ENCODE peak calls at places on chromosome 10, in seven cellular contexts. D is ELR; Y is stimulated activated CD8-positive, alpha-beta memory T cell treated with anti-CD3 and anti-CD28 coated beads, Interleukin-4, amount 100 ng/mL, for 4 hours; N is memory B cell; F is GM23338; H is astrocyte of the hippocampus; O is T-helper 9 cell. G is an unnamed sample.

GRCh38 chr10:58240531-58240930 is 27.2 kb downstream of the IPMK start:
- DNase-seq in D (peak), Y (no peak), N (no peak), H (peak), O (no peak), F (no peak), G (no peak)

GRCh38 chr10:86289577-86289868 is 77.1 kb downstream of the GRID1 start:
- DNase-seq in N (no peak), Y (no peak), H (no peak), F (no peak), O (no peak), D (no peak), G (no peak)

GRCh38 chr10:29041512-29042150 is 247.2 kb upstream of the LYZL1 start:
- DNase-seq in F (no peak), D (no peak), O (no peak), H (no peak), Y (no peak), N (no peak), G (no peak)

GRCh38 chr10:51706225-51706624 is 6.8 kb upstream of the CSTF2T start:
- DNase-seq in F (no peak), O (no peak), D (no peak), H (peak), Y (no peak), N (no peak), G (no peak)

GRCh38 chr10:77788496-77789010 is 138.0 kb downstream of the DLG5 start:
- DNase-seq in D (no peak), Y (no peak), H (no peak), N (no peak), F (no peak), O (no peak), G (no peak)

GRCh38 chr10:84026821-84027257 is 112.5 kb upstream of the GHITM start:
- DNase-seq in O (no peak), F (peak), D (peak), N (no peak), Y (no peak), H (peak), G (peak)

GRCh38 chr10:113454341-113455061 is 98.4 kb upstream of the HABP2 start:
- DNase-seq in F (peak), D (peak), H (peak), N (no peak), Y (no peak), O (no peak), G (peak)

GRCh38 chr10:132299381-132300336 is 8.1 kb downstream of the STK32C start:
- DNase-seq in O (no peak), Y (no peak), F (no peak), N (no peak), D (no peak), H (no peak), G (no peak)

GRCh38 chr10:52108236-52108635 is 205.8 kb upstream of the DKK1 start:
- DNase-seq in F (no peak), H (no peak), N (no peak), Y (no peak), O (no peak), D (no peak), G (no peak)

GRCh38 chr10:19937989-19938388 is 121.8 kb downstream of the PLXDC2 start:
- DNase-seq in N (no peak), H (no peak), D (no peak), F (no peak), Y (no peak), O (no peak), G (no peak)

GRCh38 chr10:69712346-69712745 is 82.3 kb downstream of the FAM241B start:
- DNase-seq in F (no peak), H (no peak), Y (no peak), D (no peak), O (no peak), N (no peak), G (no peak)

GRCh38 chr10:69389827-69390490 is 26.8 kb downstream of the TACR2 start:
- DNase-seq in F (peak), N (no peak), Y (no peak), D (peak), H (peak), O (no peak), G (peak)

GRCh38 chr10:63819753-63820347 is 298.6 kb downstream of the REEP3 start:
- DNase-seq in N (no peak), Y (no peak), D (peak), O (no peak), F (peak), H (peak), G (peak)

GRCh38 chr10:14422431-14422830 is 91.7 kb upstream of the FRMD4A start:
- DNase-seq in H (no peak), F (no peak), O (no peak), N (no peak), Y (no peak), D (no peak), G (no peak)

G was measured in WTC11.